ENCODE peak calls at places on chromosomes 6 and 20, in six cellular contexts. B is caudate nucleus; A is sciatic nerve; R is choroid plexus epithelial cell; T is activated naive CD8-positive, alpha-beta T cell treated with anti-CD3 and anti-CD28 coated beads, Interleukin-2, amount 50 U/mL, for 24 hours; V is cardiac muscle cell. Y is an unnamed sample.

GRCh38 chr6:13511913-13512717 is 24.7 kb upstream of the GFOD1 start:
- DNase-seq in B (no peak), A (no peak), R (peak), T (no peak), V (peak), Y (peak)

GRCh38 chr6:132805548-132805947 is 7.1 kb upstream of the SLC18B1 start:
- DNase-seq in B (no peak), A (no peak), R (no peak), T (no peak), V (no peak), Y (no peak)

GRCh38 chr20:64057628-64058498 is 5.1 kb upstream of the TCEA2 start:
- DNase-seq in B (peak), A (peak), R (peak), T (peak), V (peak), Y (peak)

GRCh38 chr6:85802162-85802561 is 159.5 kb upstream of the SYNCRIP start:
- DNase-seq in B (no peak), A (no peak), R (no peak), T (no peak), V (no peak), Y (no peak)

GRCh38 chr6:130513770-130514169 is 148.0 kb downstream of the TMEM200A start:
- DNase-seq in B (no peak), A (no peak), R (peak), T (peak), V (peak), Y (no peak)

GRCh38 chr20:50146732-50147662 is 6.5 kb downstream of the PEDS1 start:
- DNase-seq in B (no peak), A (no peak), R (no peak), T (peak), V (no peak), Y (no peak)

GRCh38 chr6:17475845-17476244 is 82.5 kb downstream of the CAP2 start:
- DNase-seq in B (no peak), A (no peak), R (no peak), T (no peak), V (no peak), Y (no peak)

GRCh38 chr20:53982624-53983023 is 87.8 kb downstream of the BCAS1 start:
- DNase-seq in B (no peak), A (no peak), R (no peak), T (no peak), V (no peak), Y (no peak)

GRCh38 chr6:45606831-45607400 is 229.2 kb upstream of the SUPT3H start:
- DNase-seq in B (no peak), A (no peak), R (no peak), T (no peak), V (no peak), Y (no peak)

GRCh38 chr20:60034231-60035110 is 76.2 kb downstream of the CDH26 start:
- DNase-seq in B (no peak), A (no peak), R (no peak), T (no peak), V (no peak), Y (no peak)

GRCh38 chr20:39756828-39757227 is 794.7 kb downstream of the DHX35 start:
- DNase-seq in B (no peak), A (no peak), R (no peak), T (no peak), V (no peak), Y (no peak)

GRCh38 chr6:113997106-113997505 is 26.2 kb upstream of the HDAC2 start:
- DNase-seq in B (no peak), A (no peak), R (peak), T (no peak), V (peak), Y (no peak)

GRCh38 chr20:8362457-8362856 is 230.4 kb downstream of the PLCB1 start:
- DNase-seq in B (no peak), A (no peak), R (no peak), T (no peak), V (no peak), Y (no peak)

GRCh38 chr6:151690768-151691562 is 116.5 kb upstream of the ESR1 start:
- DNase-seq in B (no peak), A (no peak), R (peak), T (no peak), V (peak), Y (no peak)

GRCh38 chr6:53244958-53245357 is 96.3 kb upstream of the GCM1 start:
- DNase-seq in B (no peak), A (no peak), R (no peak), T (no peak), V (no peak), Y (no peak)

GRCh38 chr6:35485402-35485877 is 11.4 kb downstream of the TEAD3 start:
- DNase-seq in B (no peak), A (no peak), R (peak), T (no peak), V (peak), Y (peak)

GRCh38 chr6:44828780-44829179 is 441.3 kb downstream of the CDC5L start:
- DNase-seq in B (no peak), A (no peak), R (no peak), T (no peak), V (no peak), Y (no peak)

GRCh38 chr20:57996936-57997629 is 231.4 kb downstream of the ANKRD60 start:
- DNase-seq in B (no peak), A (no peak), R (peak), T (peak), V (peak), Y (no peak)

GRCh38 chr6:141946502-141946901 is 186.2 kb upstream of the GJE1 start:
- DNase-seq in B (no peak), A (no peak), R (no peak), T (no peak), V (no peak), Y (no peak)

GRCh38 chr6:7633361-7633760 is 43.4 kb downstream of the SNRNP48 start:
- DNase-seq in B (no peak), A (no peak), R (peak), T (no peak), V (peak), Y (no peak)

GRCh38 chr20:3209946-3210317 is 634 bp downstream of the ITPA start:
- DNase-seq in B (no peak), A (no peak), R (peak), T (no peak), V (peak), Y (no peak)

GRCh38 chr6:35247642-35248231 is 11.8 kb upstream of the ZNF76 start:
- DNase-seq in B (no peak), A (no peak), R (no peak), T (no peak), V (no peak), Y (no peak)

GRCh38 chr6:105318660-105319059 is 84.2 kb downstream of the PREP start:
- DNase-seq in B (no peak), A (no peak), R (peak), T (no peak), V (peak), Y (no peak)

GRCh38 chr6:21402368-21402767 is 191.2 kb upstream of the SOX4 start:
- DNase-seq in B (no peak), A (no peak), R (peak), T (peak), V (peak), Y (peak)

GRCh38 chr6:134056046-134056445 is 3.6 kb upstream of the SLC2A12 start:
- DNase-seq in B (no peak), A (no peak), R (no peak), T (no peak), V (no peak), Y (no peak)

GRCh38 chr6:53982361-53983050 is 128.7 kb upstream of the MLIP start:
- DNase-seq in B (no peak), A (no peak), R (no peak), T (no peak), V (no peak), Y (no peak)

GRCh38 chr20:25032065-25032477 is 25.9 kb downstream of the ACSS1 start:
- DNase-seq in B (peak), A (peak), R (no peak), T (no peak), V (no peak), Y (no peak)

GRCh38 chr6:107607109-107607508 is 117.2 kb downstream of the SOBP start:
- DNase-seq in B (no peak), A (no peak), R (no peak), T (no peak), V (peak), Y (peak)

GRCh38 chr20:17654649-17655285 is 27.3 kb downstream of the RRBP1 start:
- DNase-seq in B (no peak), A (peak), R (peak), T (peak), V (peak), Y (peak)

GRCh38 chr6:166760288-166760687 is 133.2 kb upstream of the RPS6KA2 start:
- DNase-seq in B (no peak), A (no peak), R (no peak), T (peak), V (no peak), Y (no peak)

GRCh38 chr6:5138995-5139827 is 54.1 kb downstream of the PPP1R3G start:
- DNase-seq in B (no peak), A (no peak), R (no peak), T (no peak), V (no peak), Y (no peak)

GRCh38 chr6:1613631-1614447 is 4.1 kb downstream of the FOXC1 start:
- DNase-seq in B (no peak), A (no peak), R (no peak), T (no peak), V (peak), Y (no peak)

GRCh38 chr6:25454141-25454540 is 175.0 kb downstream of the CARMIL1 start:
- DNase-seq in B (no peak), A (no peak), R (peak), T (no peak), V (peak), Y (no peak)

GRCh38 chr20:3595541-3595940 is 67.7 kb downstream of the GFRA4 start:
- DNase-seq in B (no peak), A (no peak), R (no peak), T (no peak), V (no peak), Y (no peak)

GRCh38 chr6:81988446-81988845 is 236.0 kb upstream of the TENT5A start:
- DNase-seq in B (no peak), A (no peak), R (no peak), T (no peak), V (no peak), Y (no peak)

GRCh38 chr6:33727126-33727525 is 15.6 kb upstream of the UQCC2 start:
- DNase-seq in B (no peak), A (no peak), R (no peak), T (no peak), V (no peak), Y (no peak)

Y was measured in sigmoid colon.